ENCODE peak calls at places on chromosomes 3 and 15, in seven cellular contexts. I is HepG2, T is breast epithelium, K is HCT116, L is stomach, A is transverse colon, J is Panc1. M is an unnamed sample.

GRCh38 chr15:87369269-87369668 is 887.3 kb downstream of the NTRK3 start:
- DNase-seq in L (no peak), J (no peak), K (no peak), I (no peak), A (no peak), T (no peak), M (no peak)

GRCh38 chr15:96262497-96263268 is 67.8 kb upstream of the NR2F2 start:
- DNase-seq in K (no peak), J (no peak), I (no peak), T (no peak), A (no peak), L (no peak), M (no peak)

GRCh38 chr3:76096836-76097587 is 311.7 kb upstream of the ZNF717 start:
- DNase-seq in I (no peak), A (no peak), K (no peak), L (no peak), T (no peak), J (no peak), M (no peak)

GRCh38 chr3:193446975-193447602 is 68.5 kb upstream of the ATP13A5 start:
- DNase-seq in A (no peak), J (no peak), I (no peak), K (no peak), L (no peak), T (no peak), M (no peak)

GRCh38 chr3:134877788-134878187 is 82.7 kb downstream of the EPHB1 start:
- DNase-seq in T (no peak), K (no peak), A (no peak), J (no peak), I (no peak), L (no peak), M (peak; percentile 53)

GRCh38 chr15:51390932-51391432 is 49.5 kb downstream of the GLDN start:
- DNase-seq in T (no peak), L (no peak), K (no peak), A (no peak), J (no peak), I (no peak), M (no peak)

GRCh38 chr3:46883252-46884185 is 6.0 kb downstream of the PTH1R start:
- DNase-seq in T (no peak), A (no peak), K (no peak), L (no peak), J (no peak), I (no peak), M (no peak)

GRCh38 chr3:9704343-9705322 is 1.0 kb downstream of the CPNE9 start:
- DNase-seq in J (no peak), L (peak; percentile 28), I (peak; percentile 35), K (no peak), A (peak; percentile 26), T (no peak), M (peak; percentile 71)

GRCh38 chr3:125123906-125124305 is 68.1 kb upstream of the HEG1 start:
- DNase-seq in A (no peak), K (no peak), I (no peak), L (no peak), J (no peak), T (no peak), M (no peak)

GRCh38 chr3:143150979-143151726 is 31.6 kb downstream of the CHST2 start:
- DNase-seq in I (no peak), A (no peak), T (no peak), J (no peak), L (no peak), K (no peak), M (no peak)

GRCh38 chr3:124893526-124893925 is 6.4 kb upstream of the ITGB5 start:
- DNase-seq in K (no peak), A (no peak), I (no peak), L (no peak), T (peak; percentile 69), J (no peak), M (no peak)

GRCh38 chr3:126752303-126753190 is 48.5 kb downstream of the CHCHD6 start:
- DNase-seq in A (peak; percentile 74), K (peak; percentile 38), J (peak; percentile 36), L (peak; percentile 76), T (peak; percentile 79), I (peak; percentile 63), M (peak; percentile 88)

GRCh38 chr3:138213373-138214085 is 26.4 kb downstream of the ARMC8 start:
- DNase-seq in T (no peak), K (no peak), L (no peak), J (no peak), A (no peak), I (no peak), M (no peak)

GRCh38 chr3:126555795-126556636 is 2.7 kb downstream of the C3orf22 start:
- DNase-seq in I (no peak), K (no peak), J (no peak), A (peak; percentile 3), L (peak; percentile 20), T (peak; percentile 8), M (peak; percentile 63)

GRCh38 chr15:92954578-92954977 is 54.5 kb downstream of the CHD2 start:
- DNase-seq in K (no peak), L (no peak), I (peak; percentile 33), J (no peak), A (no peak), T (no peak), M (no peak)

GRCh38 chr3:129605593-129606521 is 619 bp downstream of the PLXND1 start:
- DNase-seq in A (no peak), J (no peak), L (peak; percentile 50), K (no peak), T (no peak), I (no peak), M (peak; percentile 87)

GRCh38 chr3:43102773-43103480 is 3.0 kb downstream of the POMGNT2 start:
- DNase-seq in K (no peak), I (no peak), J (no peak), A (no peak), T (no peak), L (no peak), M (no peak)

GRCh38 chr15:67107014-67107812 is 41.8 kb downstream of the SMAD3 start:
- DNase-seq in I (peak; percentile 65), A (peak; percentile 77), L (peak; percentile 82), J (peak; percentile 99), T (no peak), K (peak; percentile 99), M (peak; percentile 70)

GRCh38 chr15:67105991-67106763 is 40.8 kb downstream of the SMAD3 start:
- DNase-seq in A (no peak), K (no peak), L (no peak), I (no peak), J (no peak), T (no peak), M (peak; percentile 62)

GRCh38 chr15:67105065-67105951 is 39.9 kb downstream of the SMAD3 start:
- DNase-seq in J (no peak), K (peak; percentile 90), T (peak; percentile 67), A (peak; percentile 58), L (peak; percentile 57), I (peak; percentile 93), M (peak; percentile 66)

GRCh38 chr15:67108122-67108871 is 42.9 kb downstream of the SMAD3 start:
- DNase-seq in A (no peak), T (no peak), I (peak; percentile 33), K (no peak), J (no peak), L (no peak), M (peak; percentile 22)

GRCh38 chr15:67106764-67107013 is 41.3 kb downstream of the SMAD3 start:
- DNase-seq in I (no peak), A (no peak), J (no peak), L (no peak), T (no peak), K (no peak), M (no peak)
- H3K4me1 ChIP-seq in I (peaks cover 88% of the 10 kb centered on the region), A (peaks cover 40% of the 10 kb centered on the region), J (peaks cover 95% of the 10 kb centered on the region), L (peaks cover 83% of the 10 kb centered on the region), T (peaks cover 28% of the 10 kb centered on the region), K (peaks cover 80% of the 10 kb centered on the region), M (peaks cover 100% of the 10 kb centered on the region)

GRCh38 chr3:148190441-148190990 is 507.2 kb upstream of the AGTR1 start:
- DNase-seq in J (no peak), I (no peak), K (no peak), A (no peak), L (no peak), T (no peak), M (no peak)

DNA sequence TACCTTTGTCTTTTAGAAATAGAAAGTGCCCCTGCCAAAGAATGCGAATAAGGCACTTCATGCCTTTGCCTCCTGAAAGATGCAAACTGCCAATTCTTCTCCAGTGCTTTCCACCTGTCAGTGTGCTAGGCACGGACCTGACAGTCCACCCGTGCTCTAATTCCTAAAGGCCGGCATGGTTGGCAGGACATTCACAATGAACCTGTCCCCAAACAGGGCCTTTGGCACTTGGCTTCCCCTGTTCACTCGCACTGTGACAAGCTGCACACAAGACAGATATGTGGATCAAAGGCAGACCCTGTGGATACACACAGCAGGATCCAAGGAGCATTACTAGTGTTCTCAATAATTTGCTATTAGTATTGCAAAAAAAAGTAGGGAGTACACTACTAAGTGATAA is 505.7 kb upstream of the AGTR1 start:
- DNase-seq in A (no peak), K (no peak), I (no peak), J (no peak), L (no peak), T (no peak), M (no peak)
- TF ChIP-seq POLR2AphosphoS5 in A (no peak), K (no peak), I (no peak), J (no peak), L (no peak), T (no peak), M (no peak)

DNA sequence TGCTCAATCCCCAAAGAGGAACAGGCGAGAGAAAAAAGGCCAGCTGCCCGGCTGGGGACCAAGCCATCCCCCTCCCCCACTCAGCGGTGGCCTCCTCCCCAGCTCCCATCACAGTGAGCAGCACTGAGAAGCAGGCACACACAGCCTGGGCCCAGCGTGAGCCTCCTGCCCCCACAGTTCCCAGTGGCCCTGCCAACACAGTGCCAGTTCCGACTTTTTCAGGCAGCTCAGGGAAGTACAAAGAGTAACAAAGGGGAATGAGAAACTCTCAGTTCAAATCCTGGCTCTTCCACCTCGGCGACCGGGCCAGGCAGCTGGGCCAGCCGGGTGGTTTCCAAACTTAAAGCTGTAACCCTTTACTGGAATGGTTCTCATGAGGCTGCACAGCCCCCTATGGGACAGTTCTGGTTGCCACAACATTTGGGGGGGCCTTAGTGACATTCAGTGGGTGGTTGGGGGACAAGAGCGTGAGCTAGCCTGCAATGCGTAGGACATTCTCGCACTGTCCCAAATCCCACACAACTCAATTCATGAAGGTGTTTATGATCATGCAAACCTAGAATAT is 18.4 kb downstream of the TNK2 start:
- DNase-seq in T (no peak), A (no peak), K (no peak), L (no peak), I (no peak), J (no peak), M (no peak)
- H3K4me1 ChIP-seq in T (peaks cover 21% of the 10 kb centered on the region), A (peaks cover 15% of the 10 kb centered on the region), K (peaks cover 3% of the 10 kb centered on the region), L (peaks cover 41% of the 10 kb centered on the region), I (peaks cover 58% of the 10 kb centered on the region), J (peaks cover 14% of the 10 kb centered on the region), M (peaks cover 70% of the 10 kb centered on the region)

DNA sequence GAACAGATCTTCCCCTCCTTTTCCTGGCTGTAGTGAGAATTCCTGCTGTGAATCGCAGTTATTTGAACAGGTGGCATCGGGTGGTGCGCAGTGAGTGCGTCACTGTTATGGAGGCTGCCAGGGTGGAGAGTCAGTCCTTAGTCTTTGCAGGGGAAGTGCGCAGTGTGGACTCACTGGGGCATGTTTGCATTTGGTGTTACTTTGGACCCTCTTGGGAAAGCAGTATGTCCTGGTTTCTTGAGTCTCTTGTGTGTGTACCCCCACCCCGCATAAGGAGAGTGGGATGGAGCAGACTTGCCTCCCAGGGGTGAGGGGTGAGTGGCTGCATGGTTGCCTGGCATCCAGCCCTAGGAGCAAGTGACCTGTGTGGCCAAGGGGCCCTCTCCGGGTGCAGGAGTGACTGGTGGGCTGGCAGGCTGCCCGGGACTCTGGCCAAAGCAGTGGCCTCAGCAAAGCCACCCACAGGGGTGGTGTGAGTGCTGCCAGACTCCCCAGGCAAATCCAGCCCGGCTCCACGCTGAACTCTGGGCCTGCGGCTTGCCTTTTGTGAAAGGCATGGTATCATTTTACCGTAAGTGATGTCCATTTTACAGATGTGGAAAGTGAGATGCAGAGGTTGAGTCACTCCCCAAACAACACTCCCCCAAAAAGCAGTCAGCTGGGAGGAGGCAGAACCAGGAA is 46.4 kb downstream of the DNASE1L3 start:
- DNase-seq in J (peak; percentile 72), K (no peak), L (peak; percentile 92), I (no peak), T (no peak), A (no peak), M (no peak)
- TF ChIP-seq POLR2AphosphoS5 in J (peak; percentile 37), K (no peak), L (peak; percentile 6), I (no peak), T (no peak), A (no peak), M (peak; percentile 55)

M was measured in spleen.